ENCODE peak calls at places on chromosomes 5 and 9, in seven cellular contexts. O is SK-N-SH, I is upper lobe of right lung, R is foreskin keratinocyte, X is esophagus squamous epithelium, Q is GM12878, V is kidney. S is an unnamed sample.

GRCh38 chr5:173290477-173291131 is 37.6 kb downstream of the STC2 start:
- DNase-seq in R (no peak), I (no peak), V (peak), O (peak), X (no peak), Q (no peak), S (no peak)

GRCh38 chr5:50807661-50808060 is 141.2 kb downstream of the PARP8 start:
- DNase-seq in R (peak), O (no peak), X (no peak), Q (no peak), V (no peak), I (no peak), S (peak)

GRCh38 chr5:158388018-158388417 is 529.1 kb upstream of the CLINT1 start:
- DNase-seq in X (no peak), Q (no peak), V (no peak), R (no peak), O (peak), I (no peak), S (no peak)

GRCh38 chr9:98924971-98925820 is 18.5 kb upstream of the COL15A1 start:
- DNase-seq in O (no peak), V (no peak), R (no peak), I (no peak), Q (no peak), X (no peak), S (no peak)

GRCh38 chr9:113817171-113817570 is 58.9 kb upstream of the ZNF618 start:
- DNase-seq in R (no peak), O (no peak), I (no peak), V (no peak), Q (no peak), X (no peak), S (no peak)

GRCh38 chr5:54553659-54554207 is 36.2 kb downstream of the SNX18 start:
- DNase-seq in O (no peak), Q (no peak), X (no peak), I (no peak), R (no peak), V (no peak), S (no peak)

GRCh38 chr5:178551059-178551458 is 39.1 kb downstream of the COL23A1 start:
- DNase-seq in X (no peak), R (no peak), O (peak), Q (no peak), I (no peak), V (no peak), S (peak)

GRCh38 chr9:16612627-16613026 is 257.8 kb downstream of the BNC2 start:
- DNase-seq in Q (no peak), O (no peak), V (no peak), I (no peak), X (no peak), R (no peak), S (no peak)

GRCh38 chr5:68802430-68802829 is 291.4 kb upstream of the SLC30A5 start:
- DNase-seq in O (no peak), V (no peak), I (no peak), Q (no peak), R (no peak), X (no peak), S (no peak)

GRCh38 chr9:131238402-131239021 is 37.8 kb downstream of the FAM78A start:
- DNase-seq in O (no peak), R (no peak), V (peak), X (no peak), I (no peak), Q (no peak), S (no peak)

GRCh38 chr5:36147681-36148080 is 4.0 kb downstream of the LMBRD2 start:
- DNase-seq in O (no peak), V (no peak), X (no peak), R (no peak), I (no peak), Q (no peak), S (no peak)

GRCh38 chr9:135017916-135018915 is 69.3 kb upstream of the OLFM1 start:
- DNase-seq in I (peak), O (no peak), Q (no peak), X (no peak), R (no peak), V (peak), S (no peak)

GRCh38 chr9:27426717-27427645 is 97.1 kb upstream of the IFNK start:
- DNase-seq in O (no peak), V (no peak), X (no peak), I (no peak), R (peak), Q (no peak), S (peak)

GRCh38 chr5:24854350-24854749 is 209.6 kb upstream of the CDH10 start:
- DNase-seq in Q (no peak), O (no peak), X (no peak), I (no peak), V (no peak), R (peak), S (peak)

GRCh38 chr5:130871346-130872086 is 293.5 kb downstream of the HINT1 start:
- DNase-seq in V (no peak), R (peak), X (no peak), I (no peak), Q (no peak), O (peak), S (peak)

GRCh38 chr5:139808481-139809330 is 13.1 kb downstream of the PSD2 start:
- DNase-seq in I (peak), Q (no peak), X (no peak), V (peak), O (no peak), R (peak), S (peak)

GRCh38 chr5:175797521-175798038 is 73.8 kb upstream of the CPLX2 start:
- DNase-seq in X (no peak), R (no peak), Q (no peak), I (no peak), V (no peak), O (peak), S (no peak)

GRCh38 chr9:8486095-8486494 is 686.5 kb upstream of the DMAC1 start:
- DNase-seq in I (no peak), V (no peak), R (no peak), Q (no peak), X (no peak), O (peak), S (no peak)

GRCh38 chr5:19564036-19564435 is 424.0 kb downstream of the CDH18 start:
- DNase-seq in R (no peak), Q (no peak), V (peak), O (no peak), I (no peak), X (no peak), S (no peak)

GRCh38 chr9:84975926-84976325 is 306.4 kb downstream of the NTRK2 start:
- DNase-seq in V (no peak), R (no peak), Q (no peak), O (no peak), I (no peak), X (no peak), S (peak)

GRCh38 chr9:16469184-16469583 is 401.3 kb downstream of the BNC2 start:
- DNase-seq in R (no peak), X (no peak), V (no peak), I (no peak), Q (no peak), O (no peak), S (no peak)

GRCh38 chr5:102539598-102539997 is 40.8 kb upstream of the SLCO6A1 start:
- DNase-seq in V (no peak), X (no peak), Q (no peak), O (no peak), I (no peak), R (peak), S (no peak)

GRCh38 chr9:1442105-1442504 is 391.9 kb downstream of the DMRT2 start:
- DNase-seq in Q (no peak), I (no peak), X (no peak), R (no peak), O (no peak), V (no peak), S (no peak)

GRCh38 chr5:87825583-87825982 is 412.9 kb upstream of the CCNH start:
- DNase-seq in V (no peak), X (no peak), Q (no peak), R (no peak), O (peak), I (no peak), S (no peak)

GRCh38 chr9:73204910-73205309 is 53.2 kb downstream of the ANXA1 start:
- DNase-seq in X (no peak), Q (no peak), V (no peak), O (no peak), I (no peak), R (no peak), S (no peak)

GRCh38 chr9:73199886-73200285 is 48.2 kb downstream of the ANXA1 start:
- DNase-seq in Q (no peak), O (peak), V (no peak), X (no peak), R (no peak), I (no peak), S (no peak)

GRCh38 chr9:73199448-73199847 is 47.8 kb downstream of the ANXA1 start:
- DNase-seq in I (no peak), Q (no peak), O (no peak), V (no peak), R (no peak), X (no peak), S (no peak)

GRCh38 chr9:73202992-73203391 is 51.3 kb downstream of the ANXA1 start:
- DNase-seq in X (no peak), Q (no peak), V (no peak), I (no peak), R (no peak), O (no peak), S (no peak)

DNA sequence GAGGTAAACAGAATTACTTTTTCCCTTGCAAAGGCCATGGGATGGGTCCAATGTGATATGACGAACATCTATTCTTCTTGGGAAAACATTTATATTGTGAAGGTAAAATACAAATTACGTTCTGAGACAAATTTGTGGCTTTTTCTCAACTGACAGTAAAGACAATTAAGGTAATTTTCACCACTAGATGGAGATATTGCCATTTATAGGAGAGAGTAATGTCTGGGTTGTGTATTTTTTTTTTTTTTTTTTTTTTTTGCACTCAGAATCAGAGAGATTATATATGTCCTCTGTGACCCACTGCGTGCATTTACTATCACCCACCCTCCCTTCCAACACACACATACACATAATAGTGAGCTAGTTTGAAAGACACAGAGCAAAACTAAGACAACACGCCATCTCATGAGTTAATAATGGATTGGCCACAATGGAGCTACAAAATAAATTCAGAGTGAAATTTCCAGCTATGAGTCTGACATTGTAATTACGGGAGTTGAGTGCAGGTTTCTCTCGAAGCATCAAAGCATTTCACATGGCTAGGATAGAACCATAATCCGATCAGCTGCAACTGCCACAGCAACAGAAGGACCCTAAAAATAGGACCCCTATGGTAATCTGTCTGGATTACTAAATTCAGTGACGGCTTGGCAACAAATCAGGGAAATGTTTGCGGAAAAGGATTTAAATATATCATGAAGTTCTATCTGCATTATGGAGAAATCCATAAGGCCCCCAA is 49.2 kb downstream of the ANXA1 start:
- DNase-seq in I (no peak), Q (no peak), V (no peak), X (no peak), R (no peak), O (peak), S (peak)
- TF ChIP-seq CTCF in I (peak), Q (no peak), V (peak), X (peak), R (peak), O (peak), S (peak)

GRCh38 chr9:124221685-124222084 is 36.1 kb upstream of the NEK6 start:
- DNase-seq in Q (no peak), X (no peak), O (no peak), R (no peak), V (no peak), I (no peak), S (no peak)

GRCh38 chr9:124218438-124219289 is 39.1 kb upstream of the NEK6 start:
- DNase-seq in V (no peak), O (no peak), X (no peak), I (peak), R (peak), Q (peak), S (peak)

GRCh38 chr9:124220551-124221451 is 36.9 kb upstream of the NEK6 start:
- DNase-seq in V (peak), Q (no peak), I (peak), R (peak), X (no peak), O (peak), S (peak)

GRCh38 chr9:124217839-124218437 is 39.8 kb upstream of the NEK6 start:
- DNase-seq in O (no peak), I (peak), X (no peak), V (peak), R (no peak), Q (no peak), S (no peak)

GRCh38 chr9:124219290-124219605 is 38.5 kb upstream of the NEK6 start:
- DNase-seq in Q (no peak), I (no peak), O (no peak), R (no peak), X (no peak), V (no peak), S (no peak)
- H3K27ac ChIP-seq in Q (peak), I (no peak), O (no peak), R (no peak), X (peak), V (no peak), S (no peak)

DNA sequence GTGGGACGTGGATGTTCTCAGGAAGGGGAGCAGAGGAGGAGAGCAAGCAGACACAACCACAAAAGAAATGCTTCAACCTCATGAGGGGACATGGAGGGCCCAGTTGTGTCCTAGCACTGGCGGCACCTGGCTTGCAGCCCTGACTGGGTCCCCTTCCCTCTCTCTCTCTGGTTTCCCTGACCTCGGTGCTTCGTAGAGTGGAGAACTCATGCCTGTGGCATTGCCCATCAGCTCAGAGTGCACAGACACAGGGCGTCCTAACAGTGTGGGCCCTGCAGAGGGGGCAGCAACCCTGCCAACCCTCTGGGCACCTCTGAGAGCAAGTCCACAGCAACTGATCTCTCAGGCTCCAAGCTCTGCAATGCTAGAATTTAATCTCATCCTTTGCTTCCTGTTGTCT is 140.6 kb downstream of the BARX1 start:
- DNase-seq in R (no peak), Q (no peak), O (peak), V (no peak), I (peak), X (no peak), S (no peak)
- TF ChIP-seq CTCF in R (peak), Q (no peak), O (no peak), V (no peak), I (no peak), X (no peak), S (no peak)

GRCh38 chr9:137201205-137201868 is 796 bp upstream of the TPRN start:
- DNase-seq in R (no peak), I (no peak), X (no peak), V (no peak), O (no peak), Q (no peak), S (no peak)
- H3K27ac ChIP-seq in R (no peak), I (peak), X (peak), V (peak), O (peak), Q (peak), S (peak)

GRCh38 chr5:7412369-7412768 is 16.4 kb downstream of the ADCY2 start:
- DNase-seq in R (no peak), X (no peak), Q (no peak), I (no peak), O (no peak), V (no peak), S (no peak)

GRCh38 chr5:7418276-7418675 is 22.3 kb downstream of the ADCY2 start:
- DNase-seq in Q (no peak), R (no peak), V (no peak), X (no peak), I (no peak), O (no peak), S (no peak)

GRCh38 chr5:7415948-7416535 is 20.1 kb downstream of the ADCY2 start:
- DNase-seq in R (no peak), Q (no peak), V (no peak), X (no peak), O (no peak), I (no peak), S (no peak)

GRCh38 chr5:7410936-7411511 is 15.1 kb downstream of the ADCY2 start:
- DNase-seq in Q (no peak), O (no peak), R (no peak), I (no peak), V (no peak), X (no peak), S (no peak)

DNA sequence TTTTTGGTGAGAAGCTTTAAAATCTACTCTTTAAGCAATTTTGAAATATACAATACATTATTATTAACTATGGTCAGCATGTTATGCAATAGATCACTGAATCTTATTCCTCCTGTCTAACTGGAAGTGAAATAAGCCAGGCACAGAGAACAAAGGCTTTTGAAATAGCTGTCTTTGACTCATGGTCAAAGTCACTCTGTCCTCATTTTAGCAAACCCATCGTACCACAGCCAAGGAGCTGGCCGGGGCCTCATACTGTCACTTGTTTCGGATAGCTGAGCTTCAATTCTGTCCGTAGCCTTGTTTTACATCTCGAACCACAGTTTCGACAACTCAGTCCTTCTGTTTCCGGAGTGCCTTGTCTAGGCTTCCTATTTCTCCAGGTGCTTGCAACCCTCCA is 19.2 kb downstream of the ADCY2 start:
- DNase-seq in Q (no peak), O (no peak), X (no peak), R (no peak), I (no peak), V (no peak), S (no peak)
- TF ChIP-seq CTCF in Q (no peak), O (no peak), X (no peak), R (no peak), I (no peak), V (no peak), S (no peak)

DNA sequence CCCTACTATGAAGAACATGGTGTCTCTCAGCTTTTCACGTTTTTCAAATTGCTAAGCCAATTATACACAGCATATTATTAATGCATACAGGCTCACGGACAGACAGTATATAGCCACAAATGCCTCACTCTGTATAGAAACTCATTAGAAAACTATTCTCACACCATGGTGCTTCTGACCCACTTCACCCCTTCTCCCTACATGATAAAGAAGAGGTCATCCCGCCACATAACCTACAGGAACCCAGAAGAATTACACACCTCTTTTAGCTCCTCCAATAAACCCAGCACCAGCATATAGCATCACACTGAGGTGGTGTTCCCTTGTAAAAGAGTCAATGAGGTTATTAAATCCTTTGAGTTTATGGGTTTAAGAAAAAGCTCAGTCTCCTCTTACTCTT is 5.6 kb downstream of the TLE1 start:
- DNase-seq in Q (no peak), X (no peak), R (no peak), I (no peak), V (no peak), O (no peak), S (no peak)
- H3K27ac ChIP-seq in Q (no peak), X (no peak), R (no peak), I (no peak), V (no peak), O (no peak), S (no peak)

GRCh38 chr5:177303925-177304391 is 359 bp downstream of the PRELID1 start:
- DNase-seq in V (no peak), I (no peak), O (peak), X (no peak), Q (no peak), R (peak), S (no peak)

GRCh38 chr5:177300971-177301370 is 2.5 kb downstream of the RAB24 start:
- DNase-seq in O (no peak), X (no peak), I (no peak), V (no peak), R (peak), Q (no peak), S (no peak)

GRCh38 chr5:177303121-177303924 is at the start of the genes PRELID1 and RAB24:
- DNase-seq in X (no peak), R (peak), Q (no peak), I (peak), V (peak), O (peak), S (peak)

GRCh38 chr5:177301503-177302165 is 1.9 kb downstream of the RAB24 start:
- DNase-seq in V (peak), O (no peak), I (no peak), X (no peak), Q (no peak), R (peak), S (peak)

GRCh38 chr5:177302354-177303110 is 987 bp downstream of the RAB24 start:
- DNase-seq in X (no peak), V (no peak), O (peak), Q (no peak), I (no peak), R (peak), S (no peak)
- TF ChIP-seq CTCF in X (no peak), V (peak), O (peak), Q (no peak), I (no peak), R (peak), S (no peak)

S was measured in RWPE1.